ENCODE peak calls at places on chromosomes 5 and 9, in six cellular contexts. One of them, this sample, is unnamed.

GRCh38 chr5:172383231-172383802 is 71.0 kb downstream of the SH3PXD2B start:
- DNase-seq in choroid plexus epithelial cell: peak
- DNase-seq in HCT116: no peak
- DNase-seq in nephron progenitor cell: no peak
- DNase-seq in WERI-Rb-1: no peak
- DNase-seq in CD4-positive, alpha-beta T cell: no peak
- DNase-seq in this sample: no peak

GRCh38 chr9:137613738-137614523 is 4.9 kb upstream of the EHMT1 start:
- DNase-seq in choroid plexus epithelial cell: no peak
- DNase-seq in HCT116: no peak
- DNase-seq in nephron progenitor cell: no peak
- DNase-seq in WERI-Rb-1: no peak
- DNase-seq in CD4-positive, alpha-beta T cell: no peak
- DNase-seq in this sample: no peak

GRCh38 chr5:36703245-36703860 is 96.9 kb downstream of the SLC1A3 start:
- DNase-seq in choroid plexus epithelial cell: peak
- DNase-seq in HCT116: no peak
- DNase-seq in nephron progenitor cell: no peak
- DNase-seq in WERI-Rb-1: no peak
- DNase-seq in CD4-positive, alpha-beta T cell: no peak
- DNase-seq in this sample: no peak

GRCh38 chr9:127205952-127206351 is 58.6 kb upstream of the GARNL3 start:
- DNase-seq in choroid plexus epithelial cell: no peak
- DNase-seq in HCT116: no peak
- DNase-seq in nephron progenitor cell: no peak
- DNase-seq in WERI-Rb-1: no peak
- DNase-seq in CD4-positive, alpha-beta T cell: no peak
- DNase-seq in this sample: no peak

GRCh38 chr9:36426945-36427344 is 26.9 kb upstream of the RNF38 start:
- DNase-seq in choroid plexus epithelial cell: no peak
- DNase-seq in HCT116: no peak
- DNase-seq in nephron progenitor cell: no peak
- DNase-seq in WERI-Rb-1: no peak
- DNase-seq in CD4-positive, alpha-beta T cell: no peak
- DNase-seq in this sample: no peak

GRCh38 chr5:102583663-102584062 is 84.9 kb upstream of the SLCO6A1 start:
- DNase-seq in choroid plexus epithelial cell: peak
- DNase-seq in HCT116: peak
- DNase-seq in nephron progenitor cell: no peak
- DNase-seq in WERI-Rb-1: peak
- DNase-seq in CD4-positive, alpha-beta T cell: no peak
- DNase-seq in this sample: no peak

GRCh38 chr5:132259061-132259851 is 1.8 kb downstream of the PDLIM4 start:
- DNase-seq in choroid plexus epithelial cell: peak
- DNase-seq in HCT116: no peak
- DNase-seq in nephron progenitor cell: peak
- DNase-seq in WERI-Rb-1: peak
- DNase-seq in CD4-positive, alpha-beta T cell: no peak
- DNase-seq in this sample: peak

GRCh38 chr9:134210511-134210907 is 46.1 kb upstream of the RNU6ATAC start:
- DNase-seq in choroid plexus epithelial cell: no peak
- DNase-seq in HCT116: no peak
- DNase-seq in nephron progenitor cell: no peak
- DNase-seq in WERI-Rb-1: no peak
- DNase-seq in CD4-positive, alpha-beta T cell: no peak
- DNase-seq in this sample: peak

GRCh38 chr5:150660108-150660831 is 781 bp upstream of the MYOZ3 start:
- DNase-seq in choroid plexus epithelial cell: no peak
- DNase-seq in HCT116: no peak
- DNase-seq in nephron progenitor cell: no peak
- DNase-seq in WERI-Rb-1: no peak
- DNase-seq in CD4-positive, alpha-beta T cell: no peak
- DNase-seq in this sample: no peak

GRCh38 chr9:127458921-127459320 is 7.6 kb downstream of the LRSAM1 start:
- DNase-seq in choroid plexus epithelial cell: no peak
- DNase-seq in HCT116: no peak
- DNase-seq in nephron progenitor cell: no peak
- DNase-seq in WERI-Rb-1: no peak
- DNase-seq in CD4-positive, alpha-beta T cell: no peak
- DNase-seq in this sample: no peak

GRCh38 chr5:141192110-141192725 is at the start of gene PCDHB10:
- DNase-seq in choroid plexus epithelial cell: peak
- DNase-seq in HCT116: peak
- DNase-seq in nephron progenitor cell: peak
- DNase-seq in WERI-Rb-1: peak
- DNase-seq in CD4-positive, alpha-beta T cell: no peak
- DNase-seq in this sample: no peak
- TF ChIP-seq CTCF in choroid plexus epithelial cell: peak
- TF ChIP-seq CTCF in HCT116: peak
- TF ChIP-seq CTCF in nephron progenitor cell: peak
- TF ChIP-seq CTCF in WERI-Rb-1: peak
- TF ChIP-seq CTCF in CD4-positive, alpha-beta T cell: peak
- TF ChIP-seq CTCF in this sample: no peak

GRCh38 chr5:31135542-31135941 is 57.9 kb upstream of the CDH6 start:
- DNase-seq in choroid plexus epithelial cell: no peak
- DNase-seq in HCT116: no peak
- DNase-seq in nephron progenitor cell: no peak
- DNase-seq in WERI-Rb-1: no peak
- DNase-seq in CD4-positive, alpha-beta T cell: no peak
- DNase-seq in this sample: no peak

GRCh38 chr5:31131381-31131811 is 62.1 kb upstream of the CDH6 start:
- DNase-seq in choroid plexus epithelial cell: peak
- DNase-seq in HCT116: no peak
- DNase-seq in nephron progenitor cell: peak
- DNase-seq in WERI-Rb-1: no peak
- DNase-seq in CD4-positive, alpha-beta T cell: no peak
- DNase-seq in this sample: no peak

GRCh38 chr5:31133488-31133887 is 60.0 kb upstream of the CDH6 start:
- DNase-seq in choroid plexus epithelial cell: peak
- DNase-seq in HCT116: no peak
- DNase-seq in nephron progenitor cell: no peak
- DNase-seq in WERI-Rb-1: no peak
- DNase-seq in CD4-positive, alpha-beta T cell: no peak
- DNase-seq in this sample: no peak

GRCh38 chr5:31124906-31125305 is 68.6 kb upstream of the CDH6 start:
- DNase-seq in choroid plexus epithelial cell: no peak
- DNase-seq in HCT116: no peak
- DNase-seq in nephron progenitor cell: no peak
- DNase-seq in WERI-Rb-1: no peak
- DNase-seq in CD4-positive, alpha-beta T cell: no peak
- DNase-seq in this sample: no peak

DNA sequence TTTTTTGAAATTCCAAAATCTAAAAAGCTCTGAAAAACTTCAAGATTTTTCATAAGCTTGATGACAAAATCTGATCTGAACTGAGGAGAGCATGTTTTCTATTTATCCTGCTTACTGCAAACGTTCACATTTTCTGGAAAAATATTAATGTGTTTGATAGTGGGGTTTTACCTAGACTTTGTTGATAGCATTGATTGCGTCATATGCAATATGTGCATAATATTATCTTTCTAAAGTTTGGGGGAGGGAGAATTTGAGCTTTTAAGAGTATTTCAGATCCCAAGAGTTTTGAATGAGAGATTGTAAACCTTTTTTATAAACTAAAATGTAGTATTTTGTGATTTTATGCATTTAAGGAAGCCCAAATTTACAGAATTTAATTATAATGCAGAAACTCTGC is 62.8 kb upstream of the CDH6 start:
- DNase-seq in choroid plexus epithelial cell: no peak
- DNase-seq in HCT116: no peak
- DNase-seq in nephron progenitor cell: no peak
- DNase-seq in WERI-Rb-1: no peak
- DNase-seq in CD4-positive, alpha-beta T cell: no peak
- DNase-seq in this sample: no peak
- TF ChIP-seq CTCF in choroid plexus epithelial cell: no peak
- TF ChIP-seq CTCF in HCT116: no peak
- TF ChIP-seq CTCF in nephron progenitor cell: no peak
- TF ChIP-seq CTCF in WERI-Rb-1: no peak
- TF ChIP-seq CTCF in CD4-positive, alpha-beta T cell: no peak
- TF ChIP-seq CTCF in this sample: no peak

DNA sequence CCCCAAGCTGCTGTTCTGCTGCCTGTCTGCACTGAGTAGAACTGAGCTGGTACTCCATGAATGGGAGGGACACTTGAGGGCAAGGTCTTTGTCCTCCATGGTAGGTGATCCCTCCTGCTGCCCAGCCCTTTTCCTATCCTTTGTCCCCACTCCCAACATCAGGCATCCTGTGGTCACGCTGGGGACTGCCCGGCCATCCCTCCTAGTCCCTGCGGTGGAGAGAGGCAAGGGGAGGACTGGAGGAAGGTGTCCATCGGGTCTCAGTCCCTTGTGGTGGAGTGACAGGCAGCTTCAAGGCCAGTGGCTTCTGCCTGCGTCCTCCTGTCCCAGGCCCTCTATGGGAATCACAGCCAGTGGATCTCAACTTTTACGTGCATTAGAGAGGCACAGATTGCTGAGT is 25.9 kb downstream of the ROR2 start:
- DNase-seq in choroid plexus epithelial cell: no peak
- DNase-seq in HCT116: no peak
- DNase-seq in nephron progenitor cell: no peak
- DNase-seq in WERI-Rb-1: no peak
- DNase-seq in CD4-positive, alpha-beta T cell: no peak
- DNase-seq in this sample: no peak
- TF ChIP-seq CTCF in choroid plexus epithelial cell: no peak
- TF ChIP-seq CTCF in HCT116: no peak
- TF ChIP-seq CTCF in nephron progenitor cell: no peak
- TF ChIP-seq CTCF in WERI-Rb-1: no peak
- TF ChIP-seq CTCF in CD4-positive, alpha-beta T cell: no peak
- TF ChIP-seq CTCF in this sample: no peak

GRCh38 chr5:76074487-76074886 is 8.7 kb upstream of the SV2C start:
- DNase-seq in choroid plexus epithelial cell: no peak
- DNase-seq in HCT116: no peak
- DNase-seq in nephron progenitor cell: peak
- DNase-seq in WERI-Rb-1: peak
- DNase-seq in CD4-positive, alpha-beta T cell: no peak
- DNase-seq in this sample: no peak
- TF ChIP-seq CTCF in choroid plexus epithelial cell: peak
- TF ChIP-seq CTCF in HCT116: peak
- TF ChIP-seq CTCF in nephron progenitor cell: peak
- TF ChIP-seq CTCF in WERI-Rb-1: peak
- TF ChIP-seq CTCF in CD4-positive, alpha-beta T cell: peak
- TF ChIP-seq CTCF in this sample: no peak

DNA sequence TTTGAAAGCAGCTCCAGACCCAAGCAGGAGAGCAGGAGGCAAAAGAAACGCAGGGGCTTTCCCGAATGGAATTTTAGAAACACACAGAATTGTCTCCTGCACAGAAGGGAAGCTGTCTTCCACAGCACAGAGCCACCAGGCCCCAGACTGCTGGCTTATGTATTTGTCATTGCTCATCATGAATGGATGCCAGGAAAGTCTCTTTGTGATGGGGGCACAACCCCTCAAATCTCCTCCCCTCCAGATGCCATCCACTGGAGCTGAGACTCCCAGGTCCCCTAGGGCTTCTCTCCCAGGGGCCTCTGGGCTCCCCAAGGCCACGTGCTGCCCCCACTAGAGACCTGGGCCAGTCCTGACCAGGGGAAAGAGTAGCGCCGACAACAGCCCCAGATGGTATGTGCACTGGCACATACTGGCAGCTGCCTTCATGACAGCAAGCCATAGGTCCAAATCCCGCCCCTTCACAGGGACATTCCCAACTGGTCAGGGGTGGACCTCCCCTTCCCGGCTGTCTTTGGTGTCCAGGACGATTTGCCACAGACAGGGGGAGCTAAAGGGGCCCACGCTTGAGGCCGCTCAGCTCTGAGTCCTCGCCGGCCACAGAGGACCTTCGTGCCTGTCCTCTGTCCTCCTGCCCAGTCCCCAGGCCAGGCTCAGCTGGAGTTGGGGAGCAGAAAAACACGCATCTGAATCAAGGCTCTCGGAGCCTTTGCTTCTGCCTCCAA is 127.8 kb downstream of the KCNIP1 start:
- DNase-seq in choroid plexus epithelial cell: no peak
- DNase-seq in HCT116: peak
- DNase-seq in nephron progenitor cell: peak
- DNase-seq in WERI-Rb-1: peak
- DNase-seq in CD4-positive, alpha-beta T cell: no peak
- DNase-seq in this sample: no peak
- TF ChIP-seq CTCF in choroid plexus epithelial cell: peak
- TF ChIP-seq CTCF in HCT116: peak
- TF ChIP-seq CTCF in nephron progenitor cell: peak
- TF ChIP-seq CTCF in WERI-Rb-1: peak
- TF ChIP-seq CTCF in CD4-positive, alpha-beta T cell: no peak
- TF ChIP-seq CTCF in this sample: no peak

GRCh38 chr9:14662060-14662453 is 31.2 kb downstream of the ZDHHC21 start:
- DNase-seq in choroid plexus epithelial cell: no peak
- DNase-seq in HCT116: no peak
- DNase-seq in nephron progenitor cell: no peak
- DNase-seq in WERI-Rb-1: no peak
- DNase-seq in CD4-positive, alpha-beta T cell: no peak
- DNase-seq in this sample: no peak

GRCh38 chr9:14660721-14661120 is 32.5 kb downstream of the ZDHHC21 start:
- DNase-seq in choroid plexus epithelial cell: no peak
- DNase-seq in HCT116: no peak
- DNase-seq in nephron progenitor cell: no peak
- DNase-seq in WERI-Rb-1: no peak
- DNase-seq in CD4-positive, alpha-beta T cell: no peak
- DNase-seq in this sample: no peak

GRCh38 chr9:14661421-14662059 is 31.7 kb downstream of the ZDHHC21 start:
- DNase-seq in choroid plexus epithelial cell: peak
- DNase-seq in HCT116: no peak
- DNase-seq in nephron progenitor cell: no peak
- DNase-seq in WERI-Rb-1: no peak
- DNase-seq in CD4-positive, alpha-beta T cell: no peak
- DNase-seq in this sample: no peak
- TF ChIP-seq CTCF in choroid plexus epithelial cell: no peak
- TF ChIP-seq CTCF in HCT116: peak
- TF ChIP-seq CTCF in nephron progenitor cell: peak
- TF ChIP-seq CTCF in WERI-Rb-1: peak
- TF ChIP-seq CTCF in CD4-positive, alpha-beta T cell: peak
- TF ChIP-seq CTCF in this sample: no peak

GRCh38 chr9:96246267-96246671 is 55.7 kb downstream of the HSD17B3 start:
- DNase-seq in choroid plexus epithelial cell: no peak
- DNase-seq in HCT116: no peak
- DNase-seq in nephron progenitor cell: no peak
- DNase-seq in WERI-Rb-1: no peak
- DNase-seq in CD4-positive, alpha-beta T cell: no peak
- DNase-seq in this sample: no peak
- TF ChIP-seq CTCF in choroid plexus epithelial cell: no peak
- TF ChIP-seq CTCF in HCT116: no peak
- TF ChIP-seq CTCF in nephron progenitor cell: no peak
- TF ChIP-seq CTCF in WERI-Rb-1: no peak
- TF ChIP-seq CTCF in CD4-positive, alpha-beta T cell: no peak
- TF ChIP-seq CTCF in this sample: no peak

This sample was measured in omental fat pad.